ENCODE peak calls at places on chromosome 6, in eight cellular contexts. S is progenitor cell of endocrine pancreas, X is lower lobe of right lung, V is heart right ventricle, L is cerebellum, G is astrocyte, M is NCI-H1092, F is putamen. T is an unnamed sample.

GRCh38 chr6:87968435-87969278 is 79.0 kb upstream of the SPACA1 start:
- DNase-seq in S (peak; percentile 14), X (peak; percentile 64), V (no peak), L (peak; percentile 23), G (peak; percentile 4), M (peak; percentile 4), F (peak; percentile 20), T (no peak)

GRCh38 chr6:163398796-163399195 is 15.7 kb upstream of the QKI start:
- DNase-seq in S (no peak), X (peak; percentile 86), V (no peak), L (no peak), G (no peak), M (no peak), F (no peak), T (no peak)

GRCh38 chr6:25340854-25341552 is 61.8 kb downstream of the CARMIL1 start:
- DNase-seq in S (no peak), X (no peak), V (no peak), L (no peak), G (no peak), M (no peak), F (no peak), T (no peak)

GRCh38 chr6:14759976-14760672 is 485.7 kb upstream of the JARID2 start:
- DNase-seq in S (no peak), X (no peak), V (no peak), L (no peak), G (no peak), M (no peak), F (no peak), T (no peak)

GRCh38 chr6:115838763-115839401 is 221.8 kb downstream of the FRK start:
- DNase-seq in S (no peak), X (no peak), V (no peak), L (no peak), G (peak; percentile 3), M (no peak), F (no peak), T (no peak)

GRCh38 chr6:51199733-51200132 is 381.1 kb downstream of the TFAP2B start:
- DNase-seq in S (no peak), X (no peak), V (no peak), L (no peak), G (no peak), M (no peak), F (no peak), T (no peak)

GRCh38 chr6:127119361-127120108 is 1.1 kb downstream of the RSPO3 start:
- DNase-seq in S (peak; percentile 22), X (peak; percentile 48), V (no peak), L (peak; percentile 39), G (no peak), M (no peak), F (no peak), T (no peak)

GRCh38 chr6:162852192-162852591 is 124.4 kb downstream of the PACRG start:
- DNase-seq in S (no peak), X (no peak), V (no peak), L (no peak), G (no peak), M (no peak), F (no peak), T (no peak)

GRCh38 chr6:33668914-33669313 is 42.6 kb downstream of the UQCC2 start:
- DNase-seq in S (no peak), X (peak; percentile 81), V (no peak), L (no peak), G (no peak), M (no peak), F (no peak), T (peak; percentile 41)

GRCh38 chr6:150696156-150696555 is 96.5 kb downstream of the PLEKHG1 start:
- DNase-seq in S (no peak), X (no peak), V (no peak), L (no peak), G (no peak), M (no peak), F (no peak), T (no peak)

GRCh38 chr6:23563329-23563728 is 562.7 kb upstream of the NRSN1 start:
- DNase-seq in S (no peak), X (no peak), V (no peak), L (no peak), G (no peak), M (no peak), F (no peak), T (no peak)

GRCh38 chr6:10837009-10837691 is 1.2 kb downstream of the MAK start:
- DNase-seq in S (peak; percentile 30), X (peak; percentile 54), V (peak; percentile 30), L (peak; percentile 10), G (no peak), M (no peak), F (no peak), T (no peak)

GRCh38 chr6:166381381-166381732 is 1.4 kb downstream of the MPC1 start:
- DNase-seq in S (no peak), X (no peak), V (no peak), L (no peak), G (no peak), M (no peak), F (no peak), T (no peak)

GRCh38 chr6:13355043-13355945 is 27.0 kb upstream of the TBC1D7 start:
- DNase-seq in S (no peak), X (no peak), V (no peak), L (no peak), G (peak; percentile 100), M (no peak), F (no peak), T (no peak)

GRCh38 chr6:133646021-133646682 is 242.8 kb upstream of the TCF21 start:
- DNase-seq in S (no peak), X (no peak), V (no peak), L (no peak), G (peak; percentile 81), M (no peak), F (no peak), T (no peak)

GRCh38 chr6:63307581-63308246 is 12.1 kb downstream of the LGSN start:
- DNase-seq in S (no peak), X (no peak), V (no peak), L (no peak), G (peak; percentile 5), M (no peak), F (no peak), T (no peak)

GRCh38 chr6:3997144-3997770 is 81.7 kb downstream of the FAM217A start:
- DNase-seq in S (no peak), X (no peak), V (no peak), L (no peak), G (peak; percentile 56), M (no peak), F (peak; percentile 26), T (no peak)

GRCh38 chr6:118565317-118565960 is 17.3 kb downstream of the PLN start:
- DNase-seq in S (no peak), X (no peak), V (no peak), L (peak; percentile 40), G (no peak), M (no peak), F (peak; percentile 25), T (peak; percentile 17)

GRCh38 chr6:98641929-98642328 is 192.4 kb upstream of the POU3F2 start:
- DNase-seq in S (no peak), X (no peak), V (no peak), L (no peak), G (peak; percentile 94), M (no peak), F (peak; percentile 67), T (no peak)

GRCh38 chr6:82370788-82371187 is 7.2 kb downstream of the TPBG start:
- DNase-seq in S (no peak), X (no peak), V (no peak), L (no peak), G (no peak), M (no peak), F (no peak), T (no peak)

GRCh38 chr6:158143700-158144099 is 24.4 kb downstream of the SERAC1 start:
- DNase-seq in S (no peak), X (no peak), V (no peak), L (no peak), G (no peak), M (no peak), F (no peak), T (no peak)

GRCh38 chr6:170200458-170200891 is 90.4 kb downstream of the DLL1 start:
- DNase-seq in S (no peak), X (no peak), V (no peak), L (no peak), G (peak; percentile 61), M (no peak), F (no peak), T (no peak)

GRCh38 chr6:166419268-166419667 is 36.5 kb upstream of the MPC1 start:
- DNase-seq in S (no peak), X (no peak), V (no peak), L (no peak), G (peak; percentile 66), M (no peak), F (no peak), T (peak; percentile 77)

GRCh38 chr6:7051780-7052440 is 55.9 kb upstream of the RREB1 start:
- DNase-seq in S (peak; percentile 55), X (peak; percentile 80), V (peak; percentile 37), L (no peak), G (peak; percentile 22), M (peak; percentile 3), F (no peak), T (peak; percentile 42)

GRCh38 chr6:37631295-37631694 is 66.4 kb downstream of the MDGA1 start:
- DNase-seq in S (no peak), X (no peak), V (no peak), L (no peak), G (no peak), M (no peak), F (no peak), T (no peak)

GRCh38 chr6:89689732-89690131 is 51.2 kb upstream of the LYRM2 start:
- DNase-seq in S (no peak), X (no peak), V (peak; percentile 16), L (no peak), G (no peak), M (no peak), F (peak; percentile 88), T (no peak)

GRCh38 chr6:151121900-151122299 is 117.9 kb upstream of the AKAP12 start:
- DNase-seq in S (no peak), X (no peak), V (peak; percentile 79), L (peak; percentile 82), G (peak; percentile 55), M (no peak), F (no peak), T (no peak)

GRCh38 chr6:152952866-152953509 is 29.9 kb downstream of the FBXO5 start:
- DNase-seq in S (no peak), X (no peak), V (no peak), L (peak; percentile 39), G (peak; percentile 32), M (no peak), F (no peak), T (peak; percentile 12)

GRCh38 chr6:111238464-111239119 is 151.3 kb downstream of the SLC16A10 start:
- DNase-seq in S (no peak), X (no peak), V (no peak), L (no peak), G (peak; percentile 55), M (no peak), F (no peak), T (no peak)

GRCh38 chr6:166929534-166930189 is 26.7 kb downstream of the RNASET2 start:
- DNase-seq in S (no peak), X (no peak), V (no peak), L (no peak), G (no peak), M (no peak), F (no peak), T (no peak)

GRCh38 chr6:30719356-30719755 is 796 bp upstream of the TUBB start:
- DNase-seq in S (no peak), X (no peak), V (no peak), L (no peak), G (no peak), M (no peak), F (no peak), T (no peak)

GRCh38 chr6:157989541-157990289 is 8.1 kb downstream of the SYNJ2 start:
- DNase-seq in S (no peak), X (peak; percentile 59), V (peak; percentile 63), L (peak; percentile 91), G (peak; percentile 62), M (peak; percentile 73), F (no peak), T (no peak)

GRCh38 chr6:107957165-107957908 is 671 bp downstream of the SEC63 start:
- DNase-seq in S (no peak), X (peak; percentile 68), V (peak; percentile 62), L (peak; percentile 34), G (peak; percentile 66), M (peak; percentile 7), F (peak; percentile 34), T (peak; percentile 43)

GRCh38 chr6:120116343-120116742 is 766.8 kb upstream of the MAN1A1 start:
- DNase-seq in S (no peak), X (no peak), V (no peak), L (no peak), G (no peak), M (no peak), F (no peak), T (no peak)